ENCODE peak calls at places on chromosomes 7 and 10, in eight cellular contexts. T, L, N, V, H, Y, M and A are unnamed samples.

GRCh38 chr10:113425596-113425995 is 127.3 kb upstream of the HABP2 start:
- DNase-seq in T (no peak), L (no peak), N (no peak), V (no peak), H (no peak), Y (no peak), M (no peak), A (no peak)

GRCh38 chr10:127907411-127908105 is 655 bp downstream of the PTPRE start:
- DNase-seq in T (peak), L (no peak), N (peak), V (peak), H (no peak), Y (peak), M (no peak), A (no peak)

GRCh38 chr10:79003183-79004100 is 65.3 kb upstream of the ZMIZ1 start:
- DNase-seq in T (no peak), L (no peak), N (no peak), V (peak), H (no peak), Y (no peak), M (no peak), A (no peak)

GRCh38 chr7:129959480-129960332 is 6.9 kb upstream of the UBE2H start:
- DNase-seq in T (peak), L (no peak), N (no peak), V (no peak), H (no peak), Y (no peak), M (no peak), A (no peak)

GRCh38 chr10:121106607-121107006 is 255.4 kb downstream of the WDR11 start:
- DNase-seq in T (no peak), L (no peak), N (no peak), V (no peak), H (no peak), Y (no peak), M (no peak), A (no peak)

GRCh38 chr7:106493041-106493731 is 167.8 kb downstream of the CCDC71L start:
- DNase-seq in T (no peak), L (no peak), N (no peak), V (no peak), H (peak), Y (peak), M (no peak), A (no peak)

GRCh38 chr7:149879801-149880738 is 6.3 kb downstream of the ATP6V0E2 start:
- DNase-seq in T (no peak), L (no peak), N (no peak), V (no peak), H (no peak), Y (no peak), M (no peak), A (no peak)

GRCh38 chr7:28955723-28956607 is 2.2 kb downstream of the TRIL start:
- DNase-seq in T (no peak), L (peak), N (peak), V (peak), H (peak), Y (peak), M (peak), A (peak)

GRCh38 chr10:49139000-49139865 is 5.4 kb upstream of the FAM170B start:
- DNase-seq in T (peak), L (no peak), N (no peak), V (no peak), H (no peak), Y (no peak), M (no peak), A (no peak)

GRCh38 chr10:122856902-122857301 is 11.2 kb upstream of the CUZD1 start:
- DNase-seq in T (no peak), L (no peak), N (no peak), V (no peak), H (no peak), Y (no peak), M (no peak), A (no peak)

GRCh38 chr10:26939290-26939956 is 78.7 kb upstream of the ABI1 start:
- DNase-seq in T (no peak), L (no peak), N (no peak), V (no peak), H (no peak), Y (no peak), M (no peak), A (no peak)

GRCh38 chr10:36023939-36024338 is 381.8 kb upstream of the FZD8 start:
- DNase-seq in T (peak), L (no peak), N (no peak), V (no peak), H (no peak), Y (no peak), M (no peak), A (no peak)